ENCODE peak calls at places on chromosome 17, in ten cellular contexts. W is NCI-H2171 treated with DMSO at 0.1 percent for 48 hours, M is EL, U is glutamatergic neuron, V is HT1080, F is bronchial epithelial cell, N is left colon, I is tibial artery, Z is GDM1, D is right cardiac atrium. O is an unnamed sample.

GRCh38 chr17:29683481-29683880 is 60.8 kb upstream of the CORO6 start:
- DNase-seq in W (no peak), M (no peak), U (no peak), V (no peak), F (no peak), N (no peak), I (no peak), Z (no peak), D (no peak), O (no peak)

GRCh38 chr17:67488161-67488560 is 111.1 kb downstream of the PITPNC1 start:
- DNase-seq in W (no peak), M (no peak), U (peak), V (no peak), F (no peak), N (peak), I (peak), Z (no peak), D (peak), O (peak)

GRCh38 chr17:43033947-43034622 is 9.1 kb downstream of the RND2 start:
- DNase-seq in W (peak), M (no peak), U (peak), V (no peak), F (no peak), N (no peak), I (no peak), Z (no peak), D (no peak), O (no peak)

GRCh38 chr17:48588519-48588918 is 1.5 kb downstream of the HOXB3 start:
- DNase-seq in W (no peak), M (no peak), U (no peak), V (no peak), F (no peak), N (no peak), I (no peak), Z (no peak), D (no peak), O (no peak)

GRCh38 chr17:65078441-65079160 is 22.1 kb upstream of the GNA13 start:
- DNase-seq in W (no peak), M (peak), U (no peak), V (peak), F (peak), N (no peak), I (no peak), Z (no peak), D (no peak), O (no peak)

GRCh38 chr17:46942441-46943217 is 19.7 kb downstream of the GOSR2 start:
- DNase-seq in W (peak), M (peak), U (peak), V (peak), F (peak), N (no peak), I (peak), Z (peak), D (peak), O (peak)

GRCh38 chr17:40686192-40686591 is 17.4 kb downstream of the KRT24 start:
- DNase-seq in W (no peak), M (no peak), U (no peak), V (no peak), F (peak), N (no peak), I (no peak), Z (no peak), D (no peak), O (no peak)

GRCh38 chr17:57292086-57292485 is 35.8 kb downstream of the MSI2 start:
- DNase-seq in W (no peak), M (peak), U (no peak), V (no peak), F (no peak), N (no peak), I (no peak), Z (no peak), D (no peak), O (no peak)

GRCh38 chr17:55451203-55451641 is 29.6 kb upstream of the MMD start:
- DNase-seq in W (no peak), M (peak), U (no peak), V (no peak), F (no peak), N (no peak), I (no peak), Z (no peak), D (no peak), O (no peak)